ENCODE peak calls at places on chromosomes 1 and 21, in nine cellular contexts. W, B, V, M, R, S, T, C and E are unnamed samples.

GRCh38 chr21:45550552-45551210 is 8.4 kb upstream of the SLC19A1 start:
- DNase-seq in V (peak), R (no peak), M (peak), B (no peak), S (no peak), C (no peak), W (no peak), T (no peak), E (peak)

GRCh38 chr1:192539450-192540132 is 36.0 kb upstream of the RGS1 start:
- DNase-seq in M (no peak), W (no peak), T (peak), V (no peak), C (peak), B (peak), S (peak), R (peak), E (peak)

GRCh38 chr1:19347538-19348177 is 35.5 kb downstream of the SLC66A1 start:
- DNase-seq in T (no peak), W (no peak), M (peak), V (no peak), B (no peak), C (no peak), S (no peak), R (no peak), E (no peak)

GRCh38 chr1:17892225-17892624 is 137.1 kb downstream of the ACTL8 start:
- DNase-seq in S (peak), W (no peak), R (no peak), M (no peak), V (peak), B (no peak), C (peak), T (no peak), E (no peak)

GRCh38 chr1:155698382-155699038 is 9.6 kb downstream of the DAP3 start:
- DNase-seq in C (no peak), T (peak), S (peak), B (peak), R (peak), V (no peak), W (no peak), M (no peak), E (peak)

GRCh38 chr21:34771512-34772028 is 102.8 kb downstream of the CLIC6 start:
- DNase-seq in W (no peak), M (no peak), B (peak), V (no peak), S (peak), R (peak), C (no peak), T (peak), E (peak)

GRCh38 chr1:67013573-67013972 is 40.4 kb downstream of the SLC35D1 start:
- DNase-seq in S (peak), B (peak), C (no peak), T (peak), W (no peak), R (peak), V (no peak), M (no peak), E (peak)

GRCh38 chr1:203631946-203632345 is 5.3 kb downstream of the ATP2B4 start:
- DNase-seq in B (no peak), M (no peak), W (no peak), S (peak), C (no peak), V (no peak), T (no peak), R (no peak), E (no peak)

GRCh38 chr1:15212216-15212988 is 34.6 kb upstream of the FHAD1 start:
- DNase-seq in V (no peak), R (no peak), M (no peak), T (no peak), B (no peak), C (no peak), W (no peak), S (no peak), E (no peak)

GRCh38 chr1:166197141-166197540 is 30.3 kb upstream of the FAM78B start:
- DNase-seq in W (no peak), V (no peak), C (no peak), M (no peak), T (peak), S (no peak), R (no peak), B (no peak), E (no peak)

GRCh38 chr1:159962176-159962575 is 8.1 kb upstream of the SLAMF9 start:
- DNase-seq in B (no peak), V (no peak), W (no peak), S (no peak), R (no peak), C (no peak), M (no peak), T (no peak), E (no peak)

GRCh38 chr1:245648749-245649517 is 494.1 kb downstream of the KIF26B start:
- DNase-seq in B (no peak), T (no peak), S (no peak), M (no peak), R (no peak), V (no peak), C (no peak), W (no peak), E (no peak)

GRCh38 chr1:150365945-150366344 is 2.0 kb downstream of the RPRD2 start:
- DNase-seq in R (peak), S (peak), C (no peak), M (peak), W (no peak), V (no peak), B (no peak), T (peak), E (no peak)

GRCh38 chr1:169250022-169250421 is 117.6 kb downstream of the NME7 start:
- DNase-seq in B (peak), T (peak), C (no peak), S (no peak), V (no peak), M (no peak), R (peak), W (no peak), E (peak)

GRCh38 chr1:212667223-212668139 is 32.2 kb downstream of the BATF3 start:
- DNase-seq in M (no peak), W (no peak), R (peak), S (peak), B (peak), C (peak), V (no peak), T (peak), E (peak)

GRCh38 chr1:21383785-21384401 is 56.0 kb upstream of the NBPF3 start:
- DNase-seq in W (no peak), R (no peak), T (no peak), V (no peak), M (no peak), C (no peak), B (no peak), S (no peak), E (peak)

GRCh38 chr1:174469052-174469451 is 21.3 kb downstream of the GPR52 start:
- DNase-seq in S (no peak), W (no peak), B (no peak), M (no peak), R (no peak), C (no peak), T (no peak), V (no peak), E (no peak)

GRCh38 chr1:218510153-218510772 is 165.1 kb downstream of the TGFB2 start:
- DNase-seq in B (no peak), R (no peak), C (no peak), S (no peak), T (no peak), M (no peak), V (no peak), W (no peak), E (no peak)

GRCh38 chr1:108107658-108108057 is 92.5 kb downstream of the SLC25A24 start:
- DNase-seq in B (peak), S (peak), R (peak), V (no peak), T (peak), M (no peak), C (no peak), W (no peak), E (peak)

GRCh38 chr1:159945483-159946241 is at the start of gene IGSF9:
- DNase-seq in W (no peak), R (peak), B (peak), M (no peak), V (peak), T (peak), S (peak), C (peak), E (peak)

GRCh38 chr1:198169704-198170103 is 12.9 kb downstream of the NEK7 start:
- DNase-seq in T (no peak), R (no peak), B (no peak), V (no peak), M (no peak), S (no peak), C (no peak), W (no peak), E (no peak)

GRCh38 chr1:214503553-214503952 is 47.8 kb downstream of the PTPN14 start:
- DNase-seq in W (no peak), T (peak), V (no peak), M (no peak), C (no peak), R (peak), S (peak), B (no peak), E (no peak)

GRCh38 chr1:61170328-61171238 is 88.2 kb downstream of the NFIA start:
- DNase-seq in C (peak), S (peak), M (no peak), R (peak), B (peak), W (no peak), T (peak), V (no peak), E (peak)

GRCh38 chr1:172897738-172898137 is 153.0 kb downstream of the TNFSF18 start:
- DNase-seq in T (no peak), S (peak), W (no peak), R (peak), C (no peak), B (peak), V (no peak), M (no peak), E (peak)

GRCh38 chr1:25117233-25117823 is 115.0 kb downstream of the SYF2 start:
- DNase-seq in S (peak), B (no peak), V (no peak), W (no peak), T (no peak), M (no peak), R (no peak), C (no peak), E (no peak)

GRCh38 chr1:183830389-183830788 is 25.5 kb downstream of the RGL1 start:
- DNase-seq in T (no peak), M (no peak), R (no peak), S (no peak), V (no peak), W (no peak), C (no peak), B (no peak), E (no peak)

GRCh38 chr1:66676616-66677298 is 75.5 kb upstream of the DYNLT5 start:
- DNase-seq in R (peak), S (no peak), W (no peak), B (peak), T (peak), C (no peak), M (no peak), V (no peak), E (peak)

DNA sequence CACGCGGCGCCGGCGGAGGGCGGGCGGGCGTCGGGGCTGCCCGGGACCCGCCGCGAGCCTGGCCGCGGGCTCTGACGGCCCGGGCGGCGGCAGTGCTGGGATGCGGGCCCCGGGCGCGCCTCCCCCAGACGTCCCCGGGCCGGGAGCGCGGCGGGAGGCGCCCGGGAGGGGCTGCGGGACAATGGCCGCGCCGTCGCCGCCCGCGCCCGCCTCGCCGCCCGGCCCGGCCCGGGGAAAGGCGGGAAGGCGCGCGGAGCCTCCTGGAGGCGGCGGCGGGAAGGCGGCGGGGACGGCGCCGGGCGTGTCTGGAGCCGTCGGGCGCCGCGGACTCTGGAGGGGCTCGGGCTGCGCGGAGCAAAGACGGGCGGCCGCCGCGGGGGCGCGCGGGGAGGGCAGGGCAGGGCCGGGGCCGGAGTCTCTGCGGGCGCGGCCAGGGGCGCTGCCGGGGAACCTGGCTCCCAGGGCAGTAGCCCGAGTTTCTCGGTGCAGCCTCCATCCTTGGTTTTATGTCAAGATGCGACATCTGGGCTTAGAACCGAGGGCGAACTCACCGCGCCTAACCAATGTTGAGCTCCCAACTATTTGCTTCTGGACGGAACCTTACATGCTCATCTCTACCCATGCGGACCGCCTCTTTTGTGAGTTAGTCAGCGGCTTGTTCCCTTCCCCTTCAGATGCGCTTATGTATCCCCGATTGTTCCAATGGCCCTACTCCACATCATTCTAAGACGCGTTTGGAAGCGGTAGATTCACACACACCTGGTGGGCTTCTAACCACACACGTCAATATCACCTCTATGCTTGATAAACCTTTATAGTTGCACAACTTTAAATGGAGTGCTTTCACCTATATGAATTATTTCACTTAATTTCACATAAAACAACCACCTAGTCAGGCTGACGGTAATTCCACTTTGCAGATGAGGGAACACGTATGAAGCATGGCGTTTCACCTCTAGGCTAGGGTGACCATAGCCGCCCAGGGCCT is 651 bp downstream of the ZBTB8A start:
- DNase-seq in W (no peak), T (peak), C (no peak), B (peak), V (peak), M (no peak), S (peak), R (peak), E (peak)
- TF ChIP-seq CTCF in W (no peak), T (no peak), C (no peak), B (no peak), V (no peak), M (no peak), S (no peak), R (peak), E (no peak)

DNA sequence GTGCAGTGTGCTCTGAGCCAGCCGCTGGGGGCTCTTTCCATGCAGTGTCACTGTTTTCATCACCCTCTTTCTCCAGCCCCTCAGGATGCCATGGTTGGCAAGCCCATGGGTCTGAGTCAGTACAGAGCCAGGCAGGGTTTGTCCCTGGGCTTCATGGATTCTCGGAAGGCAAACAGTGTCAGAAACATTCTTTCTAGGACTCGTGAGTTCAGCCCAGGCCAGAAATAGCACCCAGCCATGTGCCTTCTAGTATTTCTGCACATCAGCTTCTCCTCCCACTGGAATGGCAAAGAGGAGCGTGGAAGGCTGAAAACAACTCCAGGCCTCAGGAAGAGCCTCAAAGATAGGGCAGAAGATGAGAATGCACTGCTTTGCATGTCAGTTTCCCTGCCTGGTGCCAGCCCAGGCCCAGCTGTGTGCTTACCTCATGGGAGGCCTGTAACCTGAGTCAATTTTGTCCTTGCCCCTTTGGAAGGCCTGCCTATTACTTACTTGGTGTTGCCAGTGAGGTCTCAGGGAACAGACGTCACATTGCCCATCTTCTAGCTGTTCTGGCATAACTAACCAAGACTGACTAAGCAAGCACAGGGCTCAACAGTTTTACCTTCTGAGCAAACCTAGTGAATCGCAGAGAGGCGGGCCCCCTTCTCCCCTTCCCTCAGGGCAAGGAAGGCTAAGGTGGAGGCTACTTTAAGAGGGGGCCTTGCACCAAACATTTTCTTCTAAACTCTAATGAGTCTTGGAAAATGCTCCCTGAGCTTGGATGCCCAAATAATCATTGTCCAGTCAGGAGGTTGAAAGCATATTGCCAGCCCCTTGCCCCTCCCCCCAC is 42.5 kb downstream of the GLUL start:
- DNase-seq in R (no peak), C (no peak), W (no peak), S (no peak), M (no peak), T (no peak), B (peak), V (peak), E (no peak)
- TF ChIP-seq CTCF in R (no peak), C (no peak), W (no peak), S (no peak), M (no peak), T (no peak), B (no peak), V (no peak), E (no peak)

DNA sequence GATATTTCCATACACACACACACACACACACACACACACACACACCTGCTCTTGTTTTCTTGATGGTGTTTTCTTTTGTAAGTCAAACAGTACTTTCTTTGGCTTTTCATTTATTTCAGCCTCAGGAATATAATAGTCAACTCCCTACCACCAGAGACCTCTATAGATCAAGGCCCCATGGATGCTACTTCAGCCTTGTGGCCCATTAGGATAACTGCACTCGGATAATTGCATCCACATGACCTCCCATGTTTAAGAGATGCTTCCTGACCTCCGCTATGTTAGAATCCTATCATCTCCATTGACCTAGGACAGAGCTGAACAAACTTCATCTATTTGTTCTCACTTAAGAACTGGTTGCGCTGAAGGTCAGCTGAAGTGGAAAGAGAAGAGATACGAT is 1094.0 kb upstream of the B3GALT2 start:
- DNase-seq in T (no peak), S (no peak), B (no peak), W (no peak), C (no peak), R (no peak), M (no peak), V (no peak), E (no peak)
- TF ChIP-seq CTCF in T (no peak), S (no peak), B (no peak), W (no peak), C (no peak), R (no peak), M (no peak), V (no peak), E (no peak)

GRCh38 chr1:32198237-32199042 is 2.0 kb upstream of the CCDC28B start:
- DNase-seq in C (no peak), R (no peak), M (no peak), V (no peak), W (no peak), S (no peak), T (no peak), B (no peak), E (no peak)

GRCh38 chr1:32200226-32201010 is at the start of gene CCDC28B:
- DNase-seq in V (peak), S (no peak), B (peak), T (peak), C (peak), M (peak), R (peak), W (peak), E (peak)

GRCh38 chr1:32199043-32199716 is 1.2 kb upstream of the CCDC28B start:
- DNase-seq in M (no peak), V (no peak), S (no peak), R (no peak), C (no peak), W (no peak), T (no peak), B (no peak), E (no peak)

GRCh38 chr1:32199717-32200072 is 700 bp upstream of the CCDC28B start:
- DNase-seq in V (peak), C (no peak), T (no peak), R (peak), B (no peak), M (no peak), S (no peak), W (no peak), E (no peak)

GRCh38 chr1:32201011-32201855 is 838 bp downstream of the CCDC28B start:
- DNase-seq in R (peak), T (peak), V (peak), M (no peak), W (no peak), B (peak), S (no peak), C (peak), E (peak)
- TF ChIP-seq CTCF in R (peak), T (no peak), V (no peak), M (no peak), W (no peak), B (no peak), S (no peak), C (no peak), E (no peak)

GRCh38 chr1:228047183-228047466 is 35.4 kb upstream of the ARF1 start:
- DNase-seq in S (no peak), W (no peak), M (no peak), B (no peak), T (no peak), C (no peak), V (no peak), R (no peak), E (no peak)

GRCh38 chr1:228045871-228046270 is 36.6 kb upstream of the ARF1 start:
- DNase-seq in M (no peak), C (no peak), B (no peak), V (no peak), R (no peak), W (no peak), S (peak), T (no peak), E (no peak)

GRCh38 chr1:228046421-228047182 is 35.9 kb upstream of the ARF1 start:
- DNase-seq in W (no peak), B (no peak), T (no peak), M (no peak), S (no peak), C (no peak), R (no peak), V (no peak), E (no peak)

GRCh38 chr1:228048659-228049333 is 33.7 kb upstream of the ARF1 start:
- DNase-seq in S (no peak), T (no peak), B (no peak), R (no peak), C (no peak), M (no peak), W (no peak), V (no peak), E (no peak)

GRCh38 chr1:228048120-228048519 is 34.4 kb upstream of the ARF1 start:
- DNase-seq in W (no peak), C (no peak), R (no peak), M (no peak), B (no peak), T (no peak), S (no peak), V (no peak), E (no peak)
- TF ChIP-seq CTCF in W (no peak), C (no peak), R (no peak), M (no peak), B (no peak), T (no peak), S (no peak), V (no peak), E (no peak)

GRCh38 chr1:11061652-11062365 is 2.0 kb upstream of the SRM start:
- DNase-seq in B (no peak), R (no peak), T (no peak), C (no peak), S (no peak), M (peak), V (no peak), W (no peak), E (no peak)
- TF ChIP-seq CTCF in B (no peak), R (no peak), T (no peak), C (no peak), S (no peak), M (no peak), V (no peak), W (no peak), E (no peak)

GRCh38 chr1:85225624-85226380 is 25.0 kb upstream of the SYDE2 start:
- DNase-seq in V (no peak), S (no peak), R (no peak), T (no peak), W (no peak), M (no peak), B (no peak), C (no peak), E (peak)

GRCh38 chr1:85224734-85225623 is 24.2 kb upstream of the SYDE2 start:
- DNase-seq in W (no peak), T (no peak), S (peak), R (peak), C (no peak), B (no peak), V (peak), M (no peak), E (peak)

GRCh38 chr1:85229574-85230097 is 28.8 kb upstream of the SYDE2 start:
- DNase-seq in W (no peak), B (no peak), S (no peak), M (no peak), V (no peak), R (no peak), C (no peak), T (no peak), E (no peak)

GRCh38 chr1:85228952-85229351 is 28.1 kb upstream of the SYDE2 start:
- DNase-seq in V (no peak), B (no peak), R (no peak), W (no peak), C (no peak), S (no peak), M (no peak), T (no peak), E (no peak)

GRCh38 chr1:85230305-85230977 is 29.0 kb downstream of the C1orf52 start:
- DNase-seq in C (no peak), V (no peak), S (peak), W (no peak), T (no peak), M (no peak), R (no peak), B (no peak), E (no peak)
- TF ChIP-seq CTCF in C (no peak), V (peak), S (peak), W (no peak), T (peak), M (no peak), R (peak), B (peak), E (peak)